ENCODE peak calls at places on chromosomes 13 and 19, in five cellular contexts. H is stimulated activated CD4-positive, alpha-beta T cell treated with anti-CD3 and anti-CD28 coated beads, Interleukin-4, amount 100 ng/mL, for 24 hours; M is adipocyte; F is GM10248; T is HT1080. L is an unnamed sample.

GRCh38 chr13:113904411-113904810 is 40.5 kb upstream of the GAS6 start:
- DNase-seq in F (no peak), M (no peak), T (no peak), H (peak; percentile 23), L (no peak)

GRCh38 chr13:57682128-57682716 is 50.7 kb downstream of the PCDH17 start:
- DNase-seq in M (no peak), H (no peak), T (no peak), F (no peak), L (no peak)

GRCh38 chr13:95707442-95708389 is 30.8 kb downstream of the DNAJC3 start:
- DNase-seq in H (no peak), M (no peak), F (peak; percentile 11), T (no peak), L (no peak)

GRCh38 chr19:53879145-53880037 is 2.6 kb upstream of the PRKCG start:
- DNase-seq in F (peak; percentile 86), M (peak; percentile 97), T (peak; percentile 90), H (peak; percentile 77), L (peak; percentile 92)

GRCh38 chr13:97280478-97280877 is 58.3 kb downstream of the MBNL2 start:
- DNase-seq in F (no peak), H (no peak), T (no peak), M (peak; percentile 60), L (no peak)

GRCh38 chr19:16951529-16951928 is 62.7 kb downstream of the F2RL3 start:
- DNase-seq in F (peak; percentile 4), H (no peak), M (no peak), T (peak; percentile 74), L (no peak)

GRCh38 chr13:73936001-73936400 is 198.2 kb downstream of the KLF12 start:
- DNase-seq in F (no peak), H (no peak), T (no peak), M (no peak), L (no peak)

GRCh38 chr19:13906525-13906904 is 514 bp downstream of the CC2D1A start:
- DNase-seq in T (no peak), F (no peak), H (no peak), M (peak; percentile 31), L (no peak)

GRCh38 chr19:3821156-3821555 is 35.0 kb upstream of the MATK start:
- DNase-seq in T (no peak), H (no peak), F (no peak), M (no peak), L (no peak)

GRCh38 chr19:35559281-35559659 is 4.2 kb downstream of the ATP4A start:
- DNase-seq in T (no peak), M (no peak), H (no peak), F (peak; percentile 77), L (no peak)

GRCh38 chr13:44399045-44399444 is 25.4 kb downstream of the SERP2 start:
- DNase-seq in T (no peak), F (no peak), H (no peak), M (no peak), L (no peak)

GRCh38 chr19:33197591-33198000 is 3.5 kb downstream of the LRP3 start:
- DNase-seq in H (no peak), F (no peak), M (no peak), T (no peak), L (no peak)

GRCh38 chr13:20043207-20043925 is 84.8 kb downstream of the ZMYM2 start:
- DNase-seq in M (no peak), H (no peak), F (no peak), T (no peak), L (no peak)